ENCODE peak calls at places on chromosomes 1 and 21, in nine cellular contexts. S is activated CD8-positive, alpha-beta T cell treated with anti-CD3 and anti-CD28 coated beads for 36 hours; U is ovary; D is progenitor cell of endocrine pancreas; B is upper lobe of right lung; Y is AG04450; Q is choroid plexus epithelial cell; X is foreskin keratinocyte; K is MM.1S. O is an unnamed sample.

GRCh38 chr1:20470174-20470573 is 15.8 kb downstream of the CAMK2N1 start:
- DNase-seq in U (no peak), S (no peak), B (no peak), Q (no peak), X (no peak), D (no peak), Y (no peak), K (no peak), O (no peak)

GRCh38 chr21:31873275-31873695 is 465 bp downstream of the HUNK start:
- DNase-seq in S (peak), Q (no peak), Y (no peak), D (peak), X (no peak), K (peak), U (no peak), B (peak), O (no peak)

GRCh38 chr1:226310637-226311195 is 1.8 kb upstream of the LIN9 start:
- DNase-seq in S (no peak), U (no peak), Y (no peak), Q (no peak), D (no peak), K (no peak), X (peak), B (no peak), O (no peak)

GRCh38 chr1:88701275-88701674 is 17.2 kb downstream of the PKN2 start:
- DNase-seq in K (no peak), X (no peak), Y (no peak), U (no peak), S (no peak), D (no peak), Q (no peak), B (no peak), O (peak)

GRCh38 chr1:160328171-160328570 is 14.9 kb downstream of the COPA start:
- DNase-seq in X (no peak), S (no peak), K (no peak), U (no peak), Q (no peak), Y (no peak), D (no peak), B (no peak), O (no peak)

GRCh38 chr1:203777596-203777995 is 12.6 kb downstream of the LAX1 start:
- DNase-seq in S (no peak), U (no peak), Q (peak), Y (no peak), K (no peak), X (no peak), B (no peak), D (no peak), O (no peak)

GRCh38 chr1:166874464-166874863 is 1.6 kb downstream of the TADA1 start:
- DNase-seq in K (no peak), U (no peak), B (no peak), X (no peak), Y (no peak), D (no peak), Q (no peak), S (no peak), O (no peak)

GRCh38 chr1:153545067-153546055 is at the start of gene S100A4:
- DNase-seq in D (peak), Q (peak), K (peak), U (peak), S (peak), B (peak), Y (peak), X (peak), O (peak)

GRCh38 chr1:214824758-214825157 is 221.8 kb downstream of the CENPF start:
- DNase-seq in Q (peak), X (peak), K (no peak), B (no peak), Y (no peak), U (no peak), D (no peak), S (no peak), O (no peak)

GRCh38 chr21:34620084-34620665 is 5.3 kb upstream of the RCAN1 start:
- DNase-seq in D (no peak), S (no peak), Y (no peak), X (no peak), U (no peak), K (no peak), Q (no peak), B (no peak), O (no peak)

GRCh38 chr1:22255341-22256212 is 112.7 kb upstream of the WNT4 start:
- DNase-seq in Q (peak), D (no peak), K (no peak), Y (no peak), B (no peak), S (no peak), U (no peak), X (no peak), O (no peak)

GRCh38 chr21:36661511-36662309 is 37.2 kb upstream of the SIM2 start:
- DNase-seq in X (no peak), Q (peak), B (no peak), K (no peak), Y (no peak), D (no peak), U (no peak), S (no peak), O (no peak)

GRCh38 chr1:15720861-15721260 is 15.2 kb upstream of the SLC25A34 start:
- DNase-seq in B (no peak), U (no peak), Q (no peak), D (no peak), K (no peak), Y (no peak), X (no peak), S (no peak), O (no peak)

GRCh38 chr1:206469933-206470691 is at the start of gene IKBKE:
- DNase-seq in X (peak), B (peak), Y (peak), D (no peak), K (peak), U (peak), S (peak), Q (peak), O (peak)

GRCh38 chr1:163068716-163069115 is 445 bp upstream of the RGS4 start:
- DNase-seq in Y (no peak), U (no peak), Q (peak), X (no peak), K (no peak), D (no peak), S (no peak), B (no peak), O (no peak)

GRCh38 chr1:163069655-163070277 is 605 bp downstream of the RGS4 start:
- DNase-seq in K (no peak), B (no peak), Y (no peak), X (no peak), S (no peak), U (no peak), D (no peak), Q (peak), O (no peak)

GRCh38 chr1:163069142-163069541 is at the start of gene RGS4:
- DNase-seq in B (no peak), D (peak), Y (peak), U (peak), K (no peak), X (peak), Q (peak), S (no peak), O (no peak)

GRCh38 chr1:163066168-163066567 is 3.0 kb upstream of the RGS4 start:
- DNase-seq in X (no peak), K (no peak), U (no peak), S (no peak), Q (no peak), Y (no peak), D (no peak), B (no peak), O (no peak)

DNA sequence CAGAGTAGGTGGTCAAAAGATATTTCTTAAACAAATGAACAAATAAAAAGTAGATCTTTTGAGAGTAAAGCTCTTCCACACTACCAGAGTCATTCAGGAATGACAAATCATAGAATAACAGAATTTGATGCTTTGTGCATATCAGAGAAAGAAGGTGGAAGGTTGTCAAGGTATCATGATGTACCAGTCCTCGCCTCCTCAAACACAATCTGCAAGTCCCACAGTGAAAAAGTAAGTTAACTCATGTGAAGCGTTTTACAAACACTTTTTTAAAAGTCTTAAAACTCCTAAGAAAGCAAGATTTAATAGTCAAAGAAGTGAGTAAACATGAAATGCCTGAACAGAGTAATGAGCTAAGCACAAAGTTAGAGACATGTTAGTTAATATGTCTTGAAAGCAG is 2.5 kb upstream of the RGS4 start:
- DNase-seq in X (no peak), B (no peak), S (no peak), K (no peak), Q (no peak), D (no peak), U (no peak), Y (no peak), O (no peak)
- TF ChIP-seq CTCF in X (no peak), B (no peak), S (no peak), K (no peak), Q (no peak), D (no peak), U (no peak), Y (no peak), O (no peak)

GRCh38 chr1:209490013-209490412 is 93.5 kb upstream of the CAMK1G start:
- DNase-seq in B (no peak), S (no peak), X (peak), Q (peak), K (no peak), Y (no peak), D (no peak), U (no peak), O (no peak)
- TF ChIP-seq CTCF in B (peak), S (no peak), X (peak), Q (peak), K (no peak), Y (peak), D (peak), U (no peak), O (no peak)

GRCh38 chr1:47621977-47622376 is 184.1 kb downstream of the FOXD2 start:
- DNase-seq in Y (no peak), U (peak), S (no peak), D (no peak), B (no peak), Q (no peak), X (no peak), K (no peak), O (no peak)

GRCh38 chr1:47623174-47623940 is 185.5 kb downstream of the FOXD2 start:
- DNase-seq in X (no peak), D (no peak), S (no peak), U (no peak), Q (no peak), Y (no peak), B (no peak), K (no peak), O (no peak)

GRCh38 chr1:47621483-47621882 is 183.6 kb downstream of the FOXD2 start:
- DNase-seq in X (no peak), D (no peak), U (peak), Q (no peak), B (no peak), K (no peak), Y (no peak), S (no peak), O (no peak)

GRCh38 chr1:47627016-47627415 is 189.2 kb downstream of the FOXD2 start:
- DNase-seq in Y (no peak), X (no peak), S (no peak), B (no peak), Q (no peak), D (no peak), U (no peak), K (no peak), O (no peak)

DNA sequence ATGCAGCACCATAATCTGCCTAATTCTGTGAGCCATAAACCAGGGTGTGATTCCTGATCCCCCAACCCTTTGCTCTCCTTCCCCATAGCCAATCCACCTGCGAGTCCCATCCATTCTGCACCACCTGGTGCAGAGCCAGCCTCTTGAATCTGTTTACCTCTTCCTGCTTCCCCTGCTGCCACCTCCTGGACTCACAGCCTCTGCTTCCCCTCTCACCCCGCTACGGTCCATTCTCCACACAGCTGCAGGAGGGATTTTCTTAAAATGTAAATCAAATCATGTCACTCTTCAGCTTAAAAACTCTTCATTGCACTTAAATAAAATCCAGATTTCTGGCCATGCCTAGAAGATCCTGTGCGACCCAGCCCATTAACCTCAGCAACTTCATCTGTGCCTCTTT is 186.7 kb downstream of the FOXD2 start:
- DNase-seq in K (no peak), U (no peak), S (peak), Q (no peak), Y (no peak), D (peak), X (no peak), B (no peak), O (no peak)
- TF ChIP-seq CTCF in K (no peak), U (no peak), S (no peak), Q (no peak), Y (no peak), D (peak), X (no peak), B (peak), O (no peak)

GRCh38 chr1:95953668-95954067 is 719.7 kb downstream of the RWDD3 start:
- DNase-seq in K (no peak), U (no peak), S (no peak), D (no peak), X (peak), Y (no peak), B (no peak), Q (no peak), O (no peak)

GRCh38 chr1:95956215-95956614 is 722.2 kb downstream of the RWDD3 start:
- DNase-seq in S (no peak), Y (no peak), K (no peak), D (no peak), X (peak), B (no peak), U (no peak), Q (no peak), O (no peak)

GRCh38 chr1:95957748-95958147 is 723.7 kb downstream of the RWDD3 start:
- DNase-seq in X (no peak), D (no peak), U (no peak), Q (peak), S (no peak), Y (no peak), K (no peak), B (no peak), O (no peak)

GRCh38 chr1:95951291-95951690 is 717.3 kb downstream of the RWDD3 start:
- DNase-seq in U (no peak), D (no peak), S (no peak), X (no peak), Q (no peak), Y (no peak), B (no peak), K (no peak), O (no peak)

DNA sequence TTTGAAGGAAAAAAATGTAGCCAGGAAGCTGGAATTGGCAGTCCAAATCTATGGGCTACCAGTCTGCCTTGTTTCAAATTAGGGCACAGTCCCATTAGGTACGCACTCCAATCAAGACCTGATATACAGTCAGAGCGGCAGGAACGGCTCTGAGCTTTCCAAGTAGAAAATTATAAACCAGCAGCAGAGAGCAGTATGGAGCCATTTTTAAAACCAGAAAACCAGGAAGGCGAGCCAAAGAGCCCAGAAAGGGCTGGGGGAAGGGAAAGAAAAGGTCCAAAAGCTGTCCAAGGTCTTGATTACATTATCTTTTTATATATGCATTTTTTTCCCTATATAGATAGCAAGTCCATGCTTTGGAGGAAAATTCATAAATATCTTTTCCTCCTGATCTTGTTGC is 719.0 kb downstream of the RWDD3 start:
- DNase-seq in B (no peak), Y (no peak), X (peak), U (no peak), D (no peak), K (no peak), Q (peak), S (no peak), O (peak)
- TF ChIP-seq CTCF in B (peak), Y (no peak), X (peak), U (no peak), D (peak), K (no peak), Q (peak), S (no peak), O (peak)

DNA sequence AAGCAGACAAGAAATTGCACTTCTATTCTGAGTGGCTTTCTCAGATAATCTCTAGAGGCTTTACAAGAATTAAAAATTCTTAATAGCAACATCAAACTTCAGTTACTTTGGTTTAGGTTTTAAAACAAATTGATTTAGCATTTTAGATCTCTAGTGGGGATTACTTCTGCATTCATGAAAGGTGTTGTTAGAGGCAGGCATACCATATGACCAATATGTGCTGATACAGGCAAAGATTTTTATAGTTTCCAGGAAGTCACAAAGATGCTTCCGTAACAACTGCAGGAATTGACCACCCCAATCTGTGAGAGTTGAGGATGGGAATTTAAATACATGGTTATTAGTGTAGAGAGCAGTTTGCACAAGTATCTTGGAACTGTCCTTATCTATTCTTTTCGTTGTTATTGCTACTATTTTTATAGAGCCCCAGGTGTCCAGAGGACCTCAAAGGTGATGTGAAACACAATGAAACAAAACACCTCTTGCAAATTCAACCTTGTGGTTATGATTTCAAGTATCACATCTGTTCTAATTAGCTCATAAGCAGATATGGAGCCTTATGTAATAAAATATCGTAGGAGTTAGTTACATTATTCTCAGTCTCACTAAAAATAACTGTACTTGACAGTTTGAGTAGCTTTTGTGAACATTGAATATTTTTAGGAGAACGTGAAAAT is 512.7 kb upstream of the ADGRL4 start:
- DNase-seq in S (no peak), U (no peak), Y (no peak), K (peak), X (no peak), B (no peak), Q (no peak), D (no peak), O (peak)
- TF ChIP-seq CTCF in S (no peak), U (no peak), Y (no peak), K (no peak), X (no peak), B (no peak), Q (no peak), D (no peak), O (no peak)

DNA sequence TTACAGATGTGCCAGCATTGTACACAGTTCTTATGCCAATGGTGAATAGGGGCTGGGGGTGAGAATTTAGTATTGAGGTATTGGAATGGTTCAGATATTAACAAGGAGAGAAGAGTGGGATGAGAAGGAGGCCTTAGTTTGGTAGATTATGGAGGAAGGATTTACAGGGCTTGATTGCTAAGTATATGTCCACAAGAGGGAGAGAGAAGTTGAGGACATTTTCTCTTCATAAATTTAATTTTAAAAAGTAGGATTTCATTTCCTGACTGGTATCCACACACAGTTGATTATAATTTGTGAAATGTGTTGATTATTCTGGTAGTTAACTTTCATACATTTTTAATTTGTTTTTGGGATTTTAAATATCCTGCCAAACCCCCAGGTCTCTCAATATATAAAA is 213.0 kb downstream of the ADGRL2 start:
- DNase-seq in X (no peak), K (no peak), D (no peak), S (no peak), B (no peak), Q (peak), U (no peak), Y (no peak), O (no peak)
- TF ChIP-seq CTCF in X (peak), K (no peak), D (no peak), S (no peak), B (no peak), Q (peak), U (no peak), Y (no peak), O (no peak)

O was measured in GM13977.